ENCODE peak calls at places on chromosomes 3 and 15, in seven cellular contexts. One of them, this sample, is unnamed.

GRCh38 chr15:24857094-24857437 is 97.7 kb upstream of the SNRPN start:
- DNase-seq in globus pallidus: no peak
- DNase-seq in AG09319: no peak
- DNase-seq in activated CD8-positive, alpha-beta T cell treated with anti-CD3 and anti-CD28 coated beads for 36 hours: no peak
- DNase-seq in activated CD4-positive, alpha-beta T cell treated with anti-CD3 and anti-CD28 coated beads, Interleukin-2, amount 10 ng/mL, durations not matched to agents 7 days and 5 days: no peak
- DNase-seq in upper lobe of right lung: no peak
- DNase-seq in CD8-positive, alpha-beta memory T cell: no peak
- DNase-seq in this sample: no peak

GRCh38 chr3:105944721-105945120 is 75.9 kb upstream of the CBLB start:
- DNase-seq in globus pallidus: no peak
- DNase-seq in AG09319: no peak
- DNase-seq in activated CD8-positive, alpha-beta T cell treated with anti-CD3 and anti-CD28 coated beads for 36 hours: no peak
- DNase-seq in activated CD4-positive, alpha-beta T cell treated with anti-CD3 and anti-CD28 coated beads, Interleukin-2, amount 10 ng/mL, durations not matched to agents 7 days and 5 days: no peak
- DNase-seq in upper lobe of right lung: no peak
- DNase-seq in CD8-positive, alpha-beta memory T cell: no peak
- DNase-seq in this sample: no peak

GRCh38 chr3:177236704-177237103 is 39.4 kb upstream of the TBL1XR1 start:
- DNase-seq in globus pallidus: no peak
- DNase-seq in AG09319: no peak
- DNase-seq in activated CD8-positive, alpha-beta T cell treated with anti-CD3 and anti-CD28 coated beads for 36 hours: peak
- DNase-seq in activated CD4-positive, alpha-beta T cell treated with anti-CD3 and anti-CD28 coated beads, Interleukin-2, amount 10 ng/mL, durations not matched to agents 7 days and 5 days: no peak
- DNase-seq in upper lobe of right lung: no peak
- DNase-seq in CD8-positive, alpha-beta memory T cell: no peak
- DNase-seq in this sample: no peak

GRCh38 chr3:65351753-65352152 is 664.0 kb upstream of the ADAMTS9 start:
- DNase-seq in globus pallidus: no peak
- DNase-seq in AG09319: no peak
- DNase-seq in activated CD8-positive, alpha-beta T cell treated with anti-CD3 and anti-CD28 coated beads for 36 hours: no peak
- DNase-seq in activated CD4-positive, alpha-beta T cell treated with anti-CD3 and anti-CD28 coated beads, Interleukin-2, amount 10 ng/mL, durations not matched to agents 7 days and 5 days: no peak
- DNase-seq in upper lobe of right lung: no peak
- DNase-seq in CD8-positive, alpha-beta memory T cell: no peak
- DNase-seq in this sample: no peak

GRCh38 chr15:65796610-65797012 is 4.5 kb upstream of the DENND4A start:
- DNase-seq in globus pallidus: no peak
- DNase-seq in AG09319: peak
- DNase-seq in activated CD8-positive, alpha-beta T cell treated with anti-CD3 and anti-CD28 coated beads for 36 hours: no peak
- DNase-seq in activated CD4-positive, alpha-beta T cell treated with anti-CD3 and anti-CD28 coated beads, Interleukin-2, amount 10 ng/mL, durations not matched to agents 7 days and 5 days: no peak
- DNase-seq in upper lobe of right lung: no peak
- DNase-seq in CD8-positive, alpha-beta memory T cell: no peak
- DNase-seq in this sample: no peak

GRCh38 chr3:172087827-172088580 is 48.6 kb downstream of the FNDC3B start:
- DNase-seq in globus pallidus: no peak
- DNase-seq in AG09319: no peak
- DNase-seq in activated CD8-positive, alpha-beta T cell treated with anti-CD3 and anti-CD28 coated beads for 36 hours: peak
- DNase-seq in activated CD4-positive, alpha-beta T cell treated with anti-CD3 and anti-CD28 coated beads, Interleukin-2, amount 10 ng/mL, durations not matched to agents 7 days and 5 days: peak
- DNase-seq in upper lobe of right lung: no peak
- DNase-seq in CD8-positive, alpha-beta memory T cell: no peak
- DNase-seq in this sample: no peak

GRCh38 chr3:108879915-108880314 is 57.3 kb downstream of the TRAT1 start:
- DNase-seq in globus pallidus: no peak
- DNase-seq in AG09319: no peak
- DNase-seq in activated CD8-positive, alpha-beta T cell treated with anti-CD3 and anti-CD28 coated beads for 36 hours: no peak
- DNase-seq in activated CD4-positive, alpha-beta T cell treated with anti-CD3 and anti-CD28 coated beads, Interleukin-2, amount 10 ng/mL, durations not matched to agents 7 days and 5 days: no peak
- DNase-seq in upper lobe of right lung: no peak
- DNase-seq in CD8-positive, alpha-beta memory T cell: no peak
- DNase-seq in this sample: no peak

GRCh38 chr15:79028411-79028964 is 62.1 kb downstream of the RASGRF1 start:
- DNase-seq in globus pallidus: peak
- DNase-seq in AG09319: no peak
- DNase-seq in activated CD8-positive, alpha-beta T cell treated with anti-CD3 and anti-CD28 coated beads for 36 hours: peak
- DNase-seq in activated CD4-positive, alpha-beta T cell treated with anti-CD3 and anti-CD28 coated beads, Interleukin-2, amount 10 ng/mL, durations not matched to agents 7 days and 5 days: peak
- DNase-seq in upper lobe of right lung: no peak
- DNase-seq in CD8-positive, alpha-beta memory T cell: no peak
- DNase-seq in this sample: peak

GRCh38 chr15:62067448-62068044 is 769 bp downstream of the C2CD4A start:
- DNase-seq in globus pallidus: no peak
- DNase-seq in AG09319: no peak
- DNase-seq in activated CD8-positive, alpha-beta T cell treated with anti-CD3 and anti-CD28 coated beads for 36 hours: peak
- DNase-seq in activated CD4-positive, alpha-beta T cell treated with anti-CD3 and anti-CD28 coated beads, Interleukin-2, amount 10 ng/mL, durations not matched to agents 7 days and 5 days: no peak
- DNase-seq in upper lobe of right lung: peak
- DNase-seq in CD8-positive, alpha-beta memory T cell: no peak
- DNase-seq in this sample: no peak

GRCh38 chr3:142467738-142468137 is 19.9 kb upstream of the XRN1 start:
- DNase-seq in globus pallidus: no peak
- DNase-seq in AG09319: no peak
- DNase-seq in activated CD8-positive, alpha-beta T cell treated with anti-CD3 and anti-CD28 coated beads for 36 hours: no peak
- DNase-seq in activated CD4-positive, alpha-beta T cell treated with anti-CD3 and anti-CD28 coated beads, Interleukin-2, amount 10 ng/mL, durations not matched to agents 7 days and 5 days: no peak
- DNase-seq in upper lobe of right lung: no peak
- DNase-seq in CD8-positive, alpha-beta memory T cell: no peak
- DNase-seq in this sample: no peak

GRCh38 chr3:141246224-141246957 is 14.8 kb downstream of the PXYLP1 start:
- DNase-seq in globus pallidus: no peak
- DNase-seq in AG09319: no peak
- DNase-seq in activated CD8-positive, alpha-beta T cell treated with anti-CD3 and anti-CD28 coated beads for 36 hours: no peak
- DNase-seq in activated CD4-positive, alpha-beta T cell treated with anti-CD3 and anti-CD28 coated beads, Interleukin-2, amount 10 ng/mL, durations not matched to agents 7 days and 5 days: no peak
- DNase-seq in upper lobe of right lung: no peak
- DNase-seq in CD8-positive, alpha-beta memory T cell: no peak
- DNase-seq in this sample: no peak

GRCh38 chr3:104992618-104993017 is 374.1 kb upstream of the ALCAM start:
- DNase-seq in globus pallidus: no peak
- DNase-seq in AG09319: no peak
- DNase-seq in activated CD8-positive, alpha-beta T cell treated with anti-CD3 and anti-CD28 coated beads for 36 hours: no peak
- DNase-seq in activated CD4-positive, alpha-beta T cell treated with anti-CD3 and anti-CD28 coated beads, Interleukin-2, amount 10 ng/mL, durations not matched to agents 7 days and 5 days: no peak
- DNase-seq in upper lobe of right lung: no peak
- DNase-seq in CD8-positive, alpha-beta memory T cell: no peak
- DNase-seq in this sample: no peak

GRCh38 chr15:36429707-36430106 is 149.7 kb upstream of the CDIN1 start:
- DNase-seq in globus pallidus: no peak
- DNase-seq in AG09319: no peak
- DNase-seq in activated CD8-positive, alpha-beta T cell treated with anti-CD3 and anti-CD28 coated beads for 36 hours: no peak
- DNase-seq in activated CD4-positive, alpha-beta T cell treated with anti-CD3 and anti-CD28 coated beads, Interleukin-2, amount 10 ng/mL, durations not matched to agents 7 days and 5 days: no peak
- DNase-seq in upper lobe of right lung: no peak
- DNase-seq in CD8-positive, alpha-beta memory T cell: no peak
- DNase-seq in this sample: no peak

GRCh38 chr3:138914870-138915502 is 32.0 kb downstream of the FOXL2 start:
- DNase-seq in globus pallidus: no peak
- DNase-seq in AG09319: no peak
- DNase-seq in activated CD8-positive, alpha-beta T cell treated with anti-CD3 and anti-CD28 coated beads for 36 hours: no peak
- DNase-seq in activated CD4-positive, alpha-beta T cell treated with anti-CD3 and anti-CD28 coated beads, Interleukin-2, amount 10 ng/mL, durations not matched to agents 7 days and 5 days: no peak
- DNase-seq in upper lobe of right lung: no peak
- DNase-seq in CD8-positive, alpha-beta memory T cell: no peak
- DNase-seq in this sample: no peak

GRCh38 chr3:82281205-82281604 is 519.8 kb upstream of the GBE1 start:
- DNase-seq in globus pallidus: no peak
- DNase-seq in AG09319: no peak
- DNase-seq in activated CD8-positive, alpha-beta T cell treated with anti-CD3 and anti-CD28 coated beads for 36 hours: no peak
- DNase-seq in activated CD4-positive, alpha-beta T cell treated with anti-CD3 and anti-CD28 coated beads, Interleukin-2, amount 10 ng/mL, durations not matched to agents 7 days and 5 days: no peak
- DNase-seq in upper lobe of right lung: no peak
- DNase-seq in CD8-positive, alpha-beta memory T cell: no peak
- DNase-seq in this sample: no peak

GRCh38 chr3:96334779-96335178 is 479.6 kb upstream of the EPHA6 start:
- DNase-seq in globus pallidus: no peak
- DNase-seq in AG09319: no peak
- DNase-seq in activated CD8-positive, alpha-beta T cell treated with anti-CD3 and anti-CD28 coated beads for 36 hours: no peak
- DNase-seq in activated CD4-positive, alpha-beta T cell treated with anti-CD3 and anti-CD28 coated beads, Interleukin-2, amount 10 ng/mL, durations not matched to agents 7 days and 5 days: no peak
- DNase-seq in upper lobe of right lung: no peak
- DNase-seq in CD8-positive, alpha-beta memory T cell: no peak
- DNase-seq in this sample: no peak

GRCh38 chr3:16417945-16418739 is 95.4 kb downstream of the RFTN1 start:
- DNase-seq in globus pallidus: no peak
- DNase-seq in AG09319: no peak
- DNase-seq in activated CD8-positive, alpha-beta T cell treated with anti-CD3 and anti-CD28 coated beads for 36 hours: no peak
- DNase-seq in activated CD4-positive, alpha-beta T cell treated with anti-CD3 and anti-CD28 coated beads, Interleukin-2, amount 10 ng/mL, durations not matched to agents 7 days and 5 days: no peak
- DNase-seq in upper lobe of right lung: no peak
- DNase-seq in CD8-positive, alpha-beta memory T cell: no peak
- DNase-seq in this sample: no peak

GRCh38 chr3:111584724-111585123 is 10.4 kb downstream of the ZBED2 start:
- DNase-seq in globus pallidus: no peak
- DNase-seq in AG09319: no peak
- DNase-seq in activated CD8-positive, alpha-beta T cell treated with anti-CD3 and anti-CD28 coated beads for 36 hours: no peak
- DNase-seq in activated CD4-positive, alpha-beta T cell treated with anti-CD3 and anti-CD28 coated beads, Interleukin-2, amount 10 ng/mL, durations not matched to agents 7 days and 5 days: no peak
- DNase-seq in upper lobe of right lung: no peak
- DNase-seq in CD8-positive, alpha-beta memory T cell: no peak
- DNase-seq in this sample: no peak

GRCh38 chr3:152320201-152320617 is 51.5 kb downstream of the MBNL1 start:
- DNase-seq in globus pallidus: peak
- DNase-seq in AG09319: no peak
- DNase-seq in activated CD8-positive, alpha-beta T cell treated with anti-CD3 and anti-CD28 coated beads for 36 hours: no peak
- DNase-seq in activated CD4-positive, alpha-beta T cell treated with anti-CD3 and anti-CD28 coated beads, Interleukin-2, amount 10 ng/mL, durations not matched to agents 7 days and 5 days: no peak
- DNase-seq in upper lobe of right lung: no peak
- DNase-seq in CD8-positive, alpha-beta memory T cell: no peak
- DNase-seq in this sample: no peak

GRCh38 chr3:43960448-43960840 is 269.7 kb downstream of the ABHD5 start:
- DNase-seq in globus pallidus: no peak
- DNase-seq in AG09319: no peak
- DNase-seq in activated CD8-positive, alpha-beta T cell treated with anti-CD3 and anti-CD28 coated beads for 36 hours: no peak
- DNase-seq in activated CD4-positive, alpha-beta T cell treated with anti-CD3 and anti-CD28 coated beads, Interleukin-2, amount 10 ng/mL, durations not matched to agents 7 days and 5 days: no peak
- DNase-seq in upper lobe of right lung: no peak
- DNase-seq in CD8-positive, alpha-beta memory T cell: no peak
- DNase-seq in this sample: no peak

GRCh38 chr15:91098451-91098850 is 1.6 kb upstream of the SV2B start:
- DNase-seq in globus pallidus: no peak
- DNase-seq in AG09319: no peak
- DNase-seq in activated CD8-positive, alpha-beta T cell treated with anti-CD3 and anti-CD28 coated beads for 36 hours: no peak
- DNase-seq in activated CD4-positive, alpha-beta T cell treated with anti-CD3 and anti-CD28 coated beads, Interleukin-2, amount 10 ng/mL, durations not matched to agents 7 days and 5 days: no peak
- DNase-seq in upper lobe of right lung: no peak
- DNase-seq in CD8-positive, alpha-beta memory T cell: no peak
- DNase-seq in this sample: no peak

GRCh38 chr3:191440532-191440931 is 20.4 kb upstream of the PYDC2 start:
- DNase-seq in globus pallidus: no peak
- DNase-seq in AG09319: no peak
- DNase-seq in activated CD8-positive, alpha-beta T cell treated with anti-CD3 and anti-CD28 coated beads for 36 hours: no peak
- DNase-seq in activated CD4-positive, alpha-beta T cell treated with anti-CD3 and anti-CD28 coated beads, Interleukin-2, amount 10 ng/mL, durations not matched to agents 7 days and 5 days: no peak
- DNase-seq in upper lobe of right lung: no peak
- DNase-seq in CD8-positive, alpha-beta memory T cell: no peak
- DNase-seq in this sample: no peak

This sample was measured in DND-41.